ENCODE peak calls at places on chromosomes 5 and 9, in eight cellular contexts. U is LoVo; G is A673; C is stimulated activated CD4-positive, alpha-beta T cell treated with anti-CD3 and anti-CD28 coated beads, Interleukin-15, amount 100 ng/mL, for 1 hour; X is caudate nucleus; Y is endothelial cell; Q is heart right ventricle; F is nucleus accumbens. A is an unnamed sample.

GRCh38 chr5:89380635-89381034 is 497.7 kb upstream of the MEF2C start:
- DNase-seq in U (no peak), G (no peak), C (no peak), X (no peak), Y (no peak), Q (no peak), F (no peak), A (no peak)

GRCh38 chr9:69178583-69179011 is 4.5 kb downstream of the TJP2 start:
- DNase-seq in U (peak; percentile 78), G (no peak), C (no peak), X (no peak), Y (no peak), Q (no peak), F (no peak), A (no peak)

GRCh38 chr5:65480306-65480865 is 1.3 kb downstream of the ADAMTS6 start:
- DNase-seq in U (peak; percentile 55), G (peak; percentile 62), C (no peak), X (no peak), Y (peak; percentile 7), Q (peak; percentile 75), F (no peak), A (no peak)

GRCh38 chr5:42495908-42496307 is 72.7 kb downstream of the GHR start:
- DNase-seq in U (no peak), G (no peak), C (no peak), X (no peak), Y (no peak), Q (no peak), F (no peak), A (no peak)

GRCh38 chr5:164097747-164098146 is 592.3 kb downstream of the MAT2B start:
- DNase-seq in U (peak; percentile 22), G (no peak), C (no peak), X (no peak), Y (no peak), Q (no peak), F (no peak), A (no peak)

GRCh38 chr5:132420706-132421272 is 51.3 kb downstream of the SLC22A5 start:
- DNase-seq in U (no peak), G (peak; percentile 80), C (no peak), X (peak; percentile 8), Y (no peak), Q (no peak), F (no peak), A (no peak)

GRCh38 chr9:112042769-112043168 is 132.3 kb downstream of the SUSD1 start:
- DNase-seq in U (no peak), G (no peak), C (no peak), X (no peak), Y (no peak), Q (no peak), F (no peak), A (no peak)

GRCh38 chr9:33320568-33321261 is 30.4 kb downstream of the NFX1 start:
- DNase-seq in U (no peak), G (peak; percentile 73), C (no peak), X (peak; percentile 11), Y (no peak), Q (no peak), F (no peak), A (no peak)

GRCh38 chr9:134660407-134660806 is 18.8 kb downstream of the COL5A1 start:
- DNase-seq in U (no peak), G (no peak), C (no peak), X (no peak), Y (no peak), Q (no peak), F (no peak), A (no peak)

GRCh38 chr5:137075163-137075970 is 423.8 kb downstream of the SPOCK1 start:
- DNase-seq in U (peak; percentile 64), G (peak; percentile 67), C (no peak), X (peak; percentile 37), Y (peak; percentile 75), Q (peak; percentile 51), F (no peak), A (peak; percentile 78)

A was measured in HuH-7.